ENCODE peak calls at places on chromosomes 13 and 19, in six cellular contexts. One of them, this sample, is unnamed.

GRCh38 chr19:11887618-11888531 is at the start of gene ZNF69:
- DNase-seq in HCT116: no peak
- DNase-seq in epithelial cell of proximal tubule: no peak
- DNase-seq in lower lobe of right lung: peak
- DNase-seq in Peyer's patch: peak
- DNase-seq in tibial nerve: peak
- DNase-seq in this sample: peak

GRCh38 chr13:66362485-66362884 is 867.7 kb downstream of the PCDH9 start:
- DNase-seq in lower lobe of right lung: no peak
- DNase-seq in HCT116: no peak
- DNase-seq in tibial nerve: no peak
- DNase-seq in epithelial cell of proximal tubule: no peak
- DNase-seq in Peyer's patch: no peak
- DNase-seq in this sample: no peak

GRCh38 chr19:46392837-46393236 is 20.5 kb downstream of the CCDC8 start:
- DNase-seq in tibial nerve: no peak
- DNase-seq in Peyer's patch: no peak
- DNase-seq in epithelial cell of proximal tubule: no peak
- DNase-seq in HCT116: no peak
- DNase-seq in lower lobe of right lung: no peak
- DNase-seq in this sample: no peak

GRCh38 chr19:3360494-3361383 is 5.6 kb upstream of the NFIC start:
- DNase-seq in lower lobe of right lung: peak
- DNase-seq in epithelial cell of proximal tubule: no peak
- DNase-seq in HCT116: no peak
- DNase-seq in tibial nerve: peak
- DNase-seq in Peyer's patch: peak
- DNase-seq in this sample: peak

GRCh38 chr19:34838753-34839431 is 65.9 kb upstream of the ZNF599 start:
- DNase-seq in lower lobe of right lung: no peak
- DNase-seq in Peyer's patch: peak
- DNase-seq in epithelial cell of proximal tubule: no peak
- DNase-seq in tibial nerve: no peak
- DNase-seq in HCT116: no peak
- DNase-seq in this sample: no peak

GRCh38 chr19:55353803-55354697 is 469 bp downstream of the COX6B2 start:
- DNase-seq in tibial nerve: no peak
- DNase-seq in epithelial cell of proximal tubule: no peak
- DNase-seq in lower lobe of right lung: peak
- DNase-seq in Peyer's patch: peak
- DNase-seq in HCT116: peak
- DNase-seq in this sample: peak

GRCh38 chr13:60331249-60332012 is 65.6 kb upstream of the TDRD3 start:
- DNase-seq in epithelial cell of proximal tubule: no peak
- DNase-seq in HCT116: no peak
- DNase-seq in Peyer's patch: no peak
- DNase-seq in lower lobe of right lung: no peak
- DNase-seq in tibial nerve: no peak
- DNase-seq in this sample: no peak

GRCh38 chr19:38709671-38710415 is 34.4 kb downstream of the CAPN12 start:
- DNase-seq in tibial nerve: no peak
- DNase-seq in Peyer's patch: no peak
- DNase-seq in lower lobe of right lung: no peak
- DNase-seq in HCT116: no peak
- DNase-seq in epithelial cell of proximal tubule: no peak
- DNase-seq in this sample: no peak

GRCh38 chr19:34962945-34963530 is 991 bp downstream of the ZNF792 start:
- DNase-seq in lower lobe of right lung: no peak
- DNase-seq in HCT116: no peak
- DNase-seq in Peyer's patch: no peak
- DNase-seq in tibial nerve: no peak
- DNase-seq in epithelial cell of proximal tubule: no peak
- DNase-seq in this sample: no peak

GRCh38 chr19:53957448-53958167 is 5.1 kb upstream of the CACNG8 start:
- DNase-seq in Peyer's patch: no peak
- DNase-seq in tibial nerve: no peak
- DNase-seq in HCT116: no peak
- DNase-seq in epithelial cell of proximal tubule: no peak
- DNase-seq in lower lobe of right lung: no peak
- DNase-seq in this sample: no peak

GRCh38 chr19:2475018-2475701 is 767 bp upstream of the GADD45B start:
- DNase-seq in tibial nerve: peak
- DNase-seq in Peyer's patch: peak
- DNase-seq in HCT116: no peak
- DNase-seq in lower lobe of right lung: peak
- DNase-seq in epithelial cell of proximal tubule: no peak
- DNase-seq in this sample: peak

GRCh38 chr13:24178847-24179845 is 18.6 kb downstream of the SPATA13 start:
- DNase-seq in epithelial cell of proximal tubule: no peak
- DNase-seq in lower lobe of right lung: no peak
- DNase-seq in Peyer's patch: no peak
- DNase-seq in HCT116: no peak
- DNase-seq in tibial nerve: no peak
- DNase-seq in this sample: no peak

GRCh38 chr19:56837892-56838679 is 2.4 kb downstream of the PEG3 start:
- DNase-seq in HCT116: no peak
- DNase-seq in lower lobe of right lung: peak
- DNase-seq in tibial nerve: peak
- DNase-seq in epithelial cell of proximal tubule: no peak
- DNase-seq in Peyer's patch: peak
- DNase-seq in this sample: no peak

GRCh38 chr13:110156186-110157065 is 150.5 kb downstream of the COL4A1 start:
- DNase-seq in Peyer's patch: no peak
- DNase-seq in HCT116: no peak
- DNase-seq in epithelial cell of proximal tubule: no peak
- DNase-seq in lower lobe of right lung: no peak
- DNase-seq in tibial nerve: no peak
- DNase-seq in this sample: no peak

GRCh38 chr19:43639507-43640423 is at the start of gene CADM4:
- DNase-seq in lower lobe of right lung: peak
- DNase-seq in tibial nerve: no peak
- DNase-seq in Peyer's patch: peak
- DNase-seq in HCT116: no peak
- DNase-seq in epithelial cell of proximal tubule: no peak
- DNase-seq in this sample: peak

GRCh38 chr13:113759525-113760137 is 605 bp downstream of the TMEM255B start:
- DNase-seq in epithelial cell of proximal tubule: no peak
- DNase-seq in HCT116: no peak
- DNase-seq in tibial nerve: no peak
- DNase-seq in Peyer's patch: no peak
- DNase-seq in lower lobe of right lung: no peak
- DNase-seq in this sample: no peak

GRCh38 chr13:66424417-66424816 is 805.7 kb downstream of the PCDH9 start:
- DNase-seq in lower lobe of right lung: no peak
- DNase-seq in Peyer's patch: no peak
- DNase-seq in tibial nerve: no peak
- DNase-seq in HCT116: no peak
- DNase-seq in epithelial cell of proximal tubule: no peak
- DNase-seq in this sample: no peak

GRCh38 chr19:1267441-1268391 is 1.4 kb upstream of the CIRBP start:
- DNase-seq in lower lobe of right lung: peak
- DNase-seq in epithelial cell of proximal tubule: no peak
- DNase-seq in tibial nerve: no peak
- DNase-seq in Peyer's patch: no peak
- DNase-seq in HCT116: no peak
- DNase-seq in this sample: no peak

GRCh38 chr13:108363651-108364050 is 94.1 kb downstream of the TNFSF13B start:
- DNase-seq in lower lobe of right lung: no peak
- DNase-seq in HCT116: no peak
- DNase-seq in epithelial cell of proximal tubule: no peak
- DNase-seq in Peyer's patch: no peak
- DNase-seq in tibial nerve: no peak
- DNase-seq in this sample: no peak

GRCh38 chr13:31053098-31053497 is 108.6 kb downstream of the HSPH1 start:
- DNase-seq in lower lobe of right lung: no peak
- DNase-seq in HCT116: no peak
- DNase-seq in tibial nerve: no peak
- DNase-seq in Peyer's patch: peak
- DNase-seq in epithelial cell of proximal tubule: no peak
- DNase-seq in this sample: peak

GRCh38 chr13:30172593-30173300 is 134.6 kb downstream of the KATNAL1 start:
- DNase-seq in HCT116: no peak
- DNase-seq in lower lobe of right lung: no peak
- DNase-seq in Peyer's patch: no peak
- DNase-seq in epithelial cell of proximal tubule: peak
- DNase-seq in tibial nerve: no peak
- DNase-seq in this sample: no peak

GRCh38 chr19:13796301-13797057 is 1.2 kb downstream of the ZSWIM4 start:
- DNase-seq in tibial nerve: peak
- DNase-seq in Peyer's patch: peak
- DNase-seq in HCT116: peak
- DNase-seq in lower lobe of right lung: peak
- DNase-seq in epithelial cell of proximal tubule: peak
- DNase-seq in this sample: no peak

GRCh38 chr13:32610538-32610937 is 24.3 kb downstream of the PDS5B start:
- DNase-seq in epithelial cell of proximal tubule: no peak
- DNase-seq in HCT116: no peak
- DNase-seq in lower lobe of right lung: no peak
- DNase-seq in tibial nerve: no peak
- DNase-seq in Peyer's patch: no peak
- DNase-seq in this sample: no peak

GRCh38 chr13:23626730-23627129 is 56.5 kb downstream of the TNFRSF19 start:
- DNase-seq in lower lobe of right lung: no peak
- DNase-seq in tibial nerve: no peak
- DNase-seq in HCT116: no peak
- DNase-seq in Peyer's patch: no peak
- DNase-seq in epithelial cell of proximal tubule: no peak
- DNase-seq in this sample: no peak

GRCh38 chr13:97353927-97354326 is 80.0 kb upstream of the RAP2A start:
- DNase-seq in lower lobe of right lung: no peak
- DNase-seq in tibial nerve: no peak
- DNase-seq in HCT116: no peak
- DNase-seq in epithelial cell of proximal tubule: no peak
- DNase-seq in Peyer's patch: no peak
- DNase-seq in this sample: no peak

GRCh38 chr13:42041017-42041683 is 7.3 kb upstream of the DGKH start:
- DNase-seq in Peyer's patch: peak
- DNase-seq in HCT116: peak
- DNase-seq in epithelial cell of proximal tubule: no peak
- DNase-seq in lower lobe of right lung: peak
- DNase-seq in tibial nerve: no peak
- DNase-seq in this sample: peak

GRCh38 chr19:32037998-32038732 is 307.2 kb upstream of the ZNF507 start:
- DNase-seq in Peyer's patch: no peak
- DNase-seq in tibial nerve: no peak
- DNase-seq in lower lobe of right lung: no peak
- DNase-seq in epithelial cell of proximal tubule: no peak
- DNase-seq in HCT116: no peak
- DNase-seq in this sample: no peak
- H3K4me3 ChIP-seq in Peyer's patch: no peak
- H3K4me3 ChIP-seq in tibial nerve: no peak
- H3K4me3 ChIP-seq in lower lobe of right lung: no peak
- H3K4me3 ChIP-seq in epithelial cell of proximal tubule: no peak
- H3K4me3 ChIP-seq in HCT116: no peak
- H3K4me3 ChIP-seq in this sample: no peak

DNA sequence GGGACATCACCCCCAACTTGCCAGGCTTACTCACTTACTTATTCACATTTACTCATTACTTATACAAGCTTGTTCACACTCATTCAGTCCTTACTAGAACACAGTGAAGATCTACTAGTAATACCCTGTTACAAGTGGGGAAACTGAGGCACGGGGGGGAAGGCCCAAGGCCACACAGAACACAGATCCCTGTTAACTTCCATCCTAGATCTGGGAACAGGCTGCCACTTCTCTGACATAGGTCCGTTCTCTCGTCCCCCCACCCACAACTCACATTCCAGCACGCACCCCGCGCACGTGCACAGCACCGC is 1.5 kb upstream of the NRTN start:
- DNase-seq in epithelial cell of proximal tubule: no peak
- DNase-seq in lower lobe of right lung: no peak
- DNase-seq in tibial nerve: no peak
- DNase-seq in HCT116: no peak
- DNase-seq in Peyer's patch: no peak
- DNase-seq in this sample: no peak
- H3K4me3 ChIP-seq in epithelial cell of proximal tubule: peak
- H3K4me3 ChIP-seq in lower lobe of right lung: peak
- H3K4me3 ChIP-seq in tibial nerve: no peak
- H3K4me3 ChIP-seq in HCT116: peak
- H3K4me3 ChIP-seq in Peyer's patch: peak
- H3K4me3 ChIP-seq in this sample: peak

GRCh38 chr13:77475345-77476084 is 60.0 kb upstream of the SCEL start:
- DNase-seq in lower lobe of right lung: no peak
- DNase-seq in Peyer's patch: no peak
- DNase-seq in tibial nerve: no peak
- DNase-seq in HCT116: no peak
- DNase-seq in epithelial cell of proximal tubule: no peak
- DNase-seq in this sample: no peak

GRCh38 chr13:77476456-77476855 is 59.0 kb upstream of the SCEL start:
- DNase-seq in epithelial cell of proximal tubule: no peak
- DNase-seq in Peyer's patch: no peak
- DNase-seq in tibial nerve: no peak
- DNase-seq in HCT116: no peak
- DNase-seq in lower lobe of right lung: no peak
- DNase-seq in this sample: no peak

GRCh38 chr13:77478645-77478997 is 56.9 kb upstream of the SCEL start:
- DNase-seq in lower lobe of right lung: no peak
- DNase-seq in Peyer's patch: no peak
- DNase-seq in epithelial cell of proximal tubule: no peak
- DNase-seq in tibial nerve: no peak
- DNase-seq in HCT116: no peak
- DNase-seq in this sample: no peak

GRCh38 chr13:77479326-77479725 is 56.2 kb upstream of the SCEL start:
- DNase-seq in Peyer's patch: no peak
- DNase-seq in tibial nerve: no peak
- DNase-seq in HCT116: no peak
- DNase-seq in lower lobe of right lung: no peak
- DNase-seq in epithelial cell of proximal tubule: no peak
- DNase-seq in this sample: no peak

GRCh38 chr13:77477299-77477848 is 58.1 kb upstream of the SCEL start:
- DNase-seq in lower lobe of right lung: no peak
- DNase-seq in Peyer's patch: no peak
- DNase-seq in HCT116: no peak
- DNase-seq in tibial nerve: no peak
- DNase-seq in epithelial cell of proximal tubule: peak
- DNase-seq in this sample: no peak
- H3K4me3 ChIP-seq in lower lobe of right lung: no peak
- H3K4me3 ChIP-seq in Peyer's patch: no peak
- H3K4me3 ChIP-seq in HCT116: no peak
- H3K4me3 ChIP-seq in tibial nerve: no peak
- H3K4me3 ChIP-seq in epithelial cell of proximal tubule: no peak
- H3K4me3 ChIP-seq in this sample: no peak

GRCh38 chr13:106344318-106344717 is 191.1 kb downstream of the EFNB2 start:
- DNase-seq in lower lobe of right lung: no peak
- DNase-seq in HCT116: no peak
- DNase-seq in tibial nerve: no peak
- DNase-seq in Peyer's patch: no peak
- DNase-seq in epithelial cell of proximal tubule: no peak
- DNase-seq in this sample: no peak

GRCh38 chr13:106352850-106353249 is 182.6 kb downstream of the EFNB2 start:
- DNase-seq in lower lobe of right lung: no peak
- DNase-seq in epithelial cell of proximal tubule: no peak
- DNase-seq in tibial nerve: no peak
- DNase-seq in Peyer's patch: no peak
- DNase-seq in HCT116: no peak
- DNase-seq in this sample: no peak

GRCh38 chr13:106350208-106350607 is 185.3 kb downstream of the EFNB2 start:
- DNase-seq in tibial nerve: no peak
- DNase-seq in epithelial cell of proximal tubule: no peak
- DNase-seq in lower lobe of right lung: peak
- DNase-seq in HCT116: peak
- DNase-seq in Peyer's patch: peak
- DNase-seq in this sample: no peak

GRCh38 chr13:106348032-106348431 is 187.4 kb downstream of the EFNB2 start:
- DNase-seq in tibial nerve: no peak
- DNase-seq in HCT116: peak
- DNase-seq in Peyer's patch: no peak
- DNase-seq in epithelial cell of proximal tubule: peak
- DNase-seq in lower lobe of right lung: no peak
- DNase-seq in this sample: no peak

GRCh38 chr13:106349080-106349841 is 186.2 kb downstream of the EFNB2 start:
- DNase-seq in lower lobe of right lung: peak
- DNase-seq in epithelial cell of proximal tubule: no peak
- DNase-seq in Peyer's patch: peak
- DNase-seq in tibial nerve: no peak
- DNase-seq in HCT116: peak
- DNase-seq in this sample: no peak
- H3K4me3 ChIP-seq in lower lobe of right lung: peak
- H3K4me3 ChIP-seq in epithelial cell of proximal tubule: peak
- H3K4me3 ChIP-seq in Peyer's patch: peak
- H3K4me3 ChIP-seq in tibial nerve: peak
- H3K4me3 ChIP-seq in HCT116: peak
- H3K4me3 ChIP-seq in this sample: no peak

This sample was measured in CD8-positive, alpha-beta T cell.